ENCODE peak calls at places on chromosomes 7 and 10, in eight cellular contexts. One of them, this sample, is unnamed. For H3K4me1 and H3K27me3, the result is how much of the 10 kb centered on the place peaks cover.

GRCh38 chr7:30460246-30460633 is 18.3 kb downstream of the NOD1 start:
- DNase-seq in fibroblast of lung: no peak
- DNase-seq in pancreas: no peak
- DNase-seq in upper lobe of right lung: no peak
- DNase-seq in left ventricle myocardium inferior: no peak
- DNase-seq in astrocyte: no peak
- DNase-seq in foreskin keratinocyte: no peak
- DNase-seq in heart left ventricle: no peak
- DNase-seq in this sample: no peak

GRCh38 chr10:69974551-69975155 is 78.0 kb upstream of the MACROH2A2 start:
- DNase-seq in fibroblast of lung: peak
- DNase-seq in pancreas: no peak
- DNase-seq in upper lobe of right lung: no peak
- DNase-seq in left ventricle myocardium inferior: no peak
- DNase-seq in astrocyte: peak
- DNase-seq in foreskin keratinocyte: no peak
- DNase-seq in heart left ventricle: no peak
- DNase-seq in this sample: no peak

GRCh38 chr10:11684717-11685645 is 57.2 kb upstream of the ECHDC3 start:
- DNase-seq in fibroblast of lung: peak
- DNase-seq in pancreas: no peak
- DNase-seq in upper lobe of right lung: peak
- DNase-seq in left ventricle myocardium inferior: peak
- DNase-seq in astrocyte: peak
- DNase-seq in foreskin keratinocyte: peak
- DNase-seq in heart left ventricle: peak
- DNase-seq in this sample: peak

GRCh38 chr7:108367946-108368345 is 88.3 kb downstream of the NRCAM start:
- DNase-seq in fibroblast of lung: no peak
- DNase-seq in pancreas: no peak
- DNase-seq in upper lobe of right lung: no peak
- DNase-seq in left ventricle myocardium inferior: no peak
- DNase-seq in astrocyte: no peak
- DNase-seq in foreskin keratinocyte: no peak
- DNase-seq in heart left ventricle: no peak
- DNase-seq in this sample: no peak

GRCh38 chr7:102101926-102102325 is 184.7 kb upstream of the SH2B2 start:
- DNase-seq in fibroblast of lung: no peak
- DNase-seq in pancreas: no peak
- DNase-seq in upper lobe of right lung: no peak
- DNase-seq in left ventricle myocardium inferior: no peak
- DNase-seq in astrocyte: no peak
- DNase-seq in foreskin keratinocyte: no peak
- DNase-seq in heart left ventricle: no peak
- DNase-seq in this sample: no peak

GRCh38 chr10:6530211-6530840 is 49.8 kb downstream of the PRKCQ start:
- DNase-seq in fibroblast of lung: no peak
- DNase-seq in pancreas: no peak
- DNase-seq in upper lobe of right lung: no peak
- DNase-seq in left ventricle myocardium inferior: no peak
- DNase-seq in astrocyte: no peak
- DNase-seq in foreskin keratinocyte: no peak
- DNase-seq in heart left ventricle: no peak
- DNase-seq in this sample: no peak

GRCh38 chr7:64463636-64464375 is 99.1 kb downstream of the ZNF680 start:
- DNase-seq in fibroblast of lung: peak
- DNase-seq in pancreas: peak
- DNase-seq in upper lobe of right lung: no peak
- DNase-seq in left ventricle myocardium inferior: peak
- DNase-seq in astrocyte: peak
- DNase-seq in foreskin keratinocyte: peak
- DNase-seq in heart left ventricle: peak
- DNase-seq in this sample: peak

GRCh38 chr10:132869621-132870020 is 72.7 kb downstream of the CFAP46 start:
- DNase-seq in fibroblast of lung: no peak
- DNase-seq in pancreas: peak
- DNase-seq in upper lobe of right lung: peak
- DNase-seq in left ventricle myocardium inferior: no peak
- DNase-seq in astrocyte: no peak
- DNase-seq in foreskin keratinocyte: no peak
- DNase-seq in heart left ventricle: peak
- DNase-seq in this sample: peak

GRCh38 chr10:14749051-14749809 is 25.5 kb downstream of the FAM107B start:
- DNase-seq in fibroblast of lung: no peak
- DNase-seq in pancreas: peak
- DNase-seq in upper lobe of right lung: no peak
- DNase-seq in left ventricle myocardium inferior: no peak
- DNase-seq in astrocyte: no peak
- DNase-seq in foreskin keratinocyte: no peak
- DNase-seq in heart left ventricle: peak
- DNase-seq in this sample: no peak

GRCh38 chr10:49008505-49009202 is 69.0 kb upstream of the LRRC18 start:
- DNase-seq in fibroblast of lung: no peak
- DNase-seq in pancreas: no peak
- DNase-seq in upper lobe of right lung: peak
- DNase-seq in left ventricle myocardium inferior: no peak
- DNase-seq in astrocyte: no peak
- DNase-seq in foreskin keratinocyte: no peak
- DNase-seq in heart left ventricle: peak
- DNase-seq in this sample: no peak

GRCh38 chr7:887488-887820 is 11.1 kb downstream of the GET4 start:
- DNase-seq in fibroblast of lung: no peak
- DNase-seq in pancreas: peak
- DNase-seq in upper lobe of right lung: no peak
- DNase-seq in left ventricle myocardium inferior: peak
- DNase-seq in astrocyte: no peak
- DNase-seq in foreskin keratinocyte: no peak
- DNase-seq in heart left ventricle: peak
- DNase-seq in this sample: peak

GRCh38 chr7:823639-824038 is 8.6 kb upstream of the SUN1 start:
- DNase-seq in fibroblast of lung: no peak
- DNase-seq in pancreas: peak
- DNase-seq in upper lobe of right lung: no peak
- DNase-seq in left ventricle myocardium inferior: no peak
- DNase-seq in astrocyte: no peak
- DNase-seq in foreskin keratinocyte: no peak
- DNase-seq in heart left ventricle: peak
- DNase-seq in this sample: peak

GRCh38 chr7:22333680-22334141 is 23.2 kb downstream of the RAPGEF5 start:
- DNase-seq in fibroblast of lung: no peak
- DNase-seq in pancreas: peak
- DNase-seq in upper lobe of right lung: no peak
- DNase-seq in left ventricle myocardium inferior: no peak
- DNase-seq in astrocyte: no peak
- DNase-seq in foreskin keratinocyte: no peak
- DNase-seq in heart left ventricle: no peak
- DNase-seq in this sample: no peak

GRCh38 chr7:112160771-112161150 is 45.4 kb downstream of the DOCK4 start:
- DNase-seq in fibroblast of lung: no peak
- DNase-seq in pancreas: no peak
- DNase-seq in upper lobe of right lung: no peak
- DNase-seq in left ventricle myocardium inferior: no peak
- DNase-seq in astrocyte: no peak
- DNase-seq in foreskin keratinocyte: no peak
- DNase-seq in heart left ventricle: no peak
- DNase-seq in this sample: no peak

GRCh38 chr7:22578048-22578770 is 78.2 kb upstream of the STEAP1B start:
- DNase-seq in fibroblast of lung: peak
- DNase-seq in pancreas: no peak
- DNase-seq in upper lobe of right lung: no peak
- DNase-seq in left ventricle myocardium inferior: no peak
- DNase-seq in astrocyte: peak
- DNase-seq in foreskin keratinocyte: peak
- DNase-seq in heart left ventricle: no peak
- DNase-seq in this sample: no peak

GRCh38 chr10:24249829-24250415 is 41.0 kb downstream of the KIAA1217 start:
- DNase-seq in fibroblast of lung: peak
- DNase-seq in pancreas: no peak
- DNase-seq in upper lobe of right lung: no peak
- DNase-seq in left ventricle myocardium inferior: no peak
- DNase-seq in astrocyte: peak
- DNase-seq in foreskin keratinocyte: peak
- DNase-seq in heart left ventricle: no peak
- DNase-seq in this sample: no peak

GRCh38 chr7:73382938-73383503 is 50.6 kb upstream of the FZD9 start:
- DNase-seq in fibroblast of lung: no peak
- DNase-seq in pancreas: peak
- DNase-seq in upper lobe of right lung: no peak
- DNase-seq in left ventricle myocardium inferior: no peak
- DNase-seq in astrocyte: no peak
- DNase-seq in foreskin keratinocyte: no peak
- DNase-seq in heart left ventricle: no peak
- DNase-seq in this sample: no peak

GRCh38 chr10:111076191-111076681 is 593 bp upstream of the ADRA2A start:
- DNase-seq in fibroblast of lung: peak
- DNase-seq in pancreas: peak
- DNase-seq in upper lobe of right lung: peak
- DNase-seq in left ventricle myocardium inferior: peak
- DNase-seq in astrocyte: peak
- DNase-seq in foreskin keratinocyte: peak
- DNase-seq in heart left ventricle: peak
- DNase-seq in this sample: peak

GRCh38 chr7:140342732-140343514 is 55.4 kb downstream of the SLC37A3 start:
- DNase-seq in fibroblast of lung: peak
- DNase-seq in pancreas: no peak
- DNase-seq in upper lobe of right lung: no peak
- DNase-seq in left ventricle myocardium inferior: peak
- DNase-seq in astrocyte: peak
- DNase-seq in foreskin keratinocyte: no peak
- DNase-seq in heart left ventricle: peak
- DNase-seq in this sample: no peak

GRCh38 chr10:725786-726185 is 36.3 kb upstream of the DIP2C start:
- DNase-seq in fibroblast of lung: no peak
- DNase-seq in pancreas: no peak
- DNase-seq in upper lobe of right lung: no peak
- DNase-seq in left ventricle myocardium inferior: no peak
- DNase-seq in astrocyte: no peak
- DNase-seq in foreskin keratinocyte: no peak
- DNase-seq in heart left ventricle: no peak
- DNase-seq in this sample: no peak

GRCh38 chr10:86229378-86229777 is 137.2 kb downstream of the GRID1 start:
- DNase-seq in fibroblast of lung: peak
- DNase-seq in pancreas: no peak
- DNase-seq in upper lobe of right lung: no peak
- DNase-seq in left ventricle myocardium inferior: no peak
- DNase-seq in astrocyte: peak
- DNase-seq in foreskin keratinocyte: no peak
- DNase-seq in heart left ventricle: no peak
- DNase-seq in this sample: no peak

GRCh38 chr7:101784275-101785127 is 32.9 kb upstream of the CUX1 start:
- DNase-seq in fibroblast of lung: no peak
- DNase-seq in pancreas: no peak
- DNase-seq in upper lobe of right lung: no peak
- DNase-seq in left ventricle myocardium inferior: no peak
- DNase-seq in astrocyte: no peak
- DNase-seq in foreskin keratinocyte: no peak
- DNase-seq in heart left ventricle: no peak
- DNase-seq in this sample: no peak

DNA sequence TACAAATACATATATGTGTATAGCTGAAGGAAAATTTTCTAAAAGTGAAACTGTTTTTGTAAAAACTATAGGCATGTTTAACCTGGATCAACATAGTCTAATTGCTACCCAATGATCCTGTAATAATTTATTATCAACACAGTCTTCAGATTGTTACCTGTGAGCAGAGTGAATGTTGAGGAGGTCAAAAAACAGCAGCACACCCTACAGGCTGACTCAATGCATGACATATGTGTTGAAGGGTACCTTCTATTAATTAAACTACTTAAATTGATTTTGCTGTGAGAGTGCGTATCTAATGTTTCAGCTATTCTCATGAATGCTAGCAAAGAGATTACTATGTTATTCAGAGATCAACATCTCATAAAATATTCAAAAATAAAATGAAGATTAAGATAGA is 411.4 kb downstream of the TNS3 start:
- DNase-seq in fibroblast of lung: no peak
- DNase-seq in pancreas: no peak
- DNase-seq in upper lobe of right lung: no peak
- DNase-seq in left ventricle myocardium inferior: no peak
- DNase-seq in astrocyte: no peak
- DNase-seq in foreskin keratinocyte: no peak
- DNase-seq in heart left ventricle: no peak
- DNase-seq in this sample: no peak
- TF ChIP-seq CTCF in fibroblast of lung: peak
- TF ChIP-seq CTCF in pancreas: no peak
- TF ChIP-seq CTCF in upper lobe of right lung: peak
- TF ChIP-seq CTCF in left ventricle myocardium inferior: peak
- TF ChIP-seq CTCF in astrocyte: peak
- TF ChIP-seq CTCF in foreskin keratinocyte: peak
- TF ChIP-seq CTCF in heart left ventricle: no peak
- TF ChIP-seq CTCF in this sample: no peak

GRCh38 chr7:159196584-159196983 is 51.9 kb upstream of the VIPR2 start:
- DNase-seq in fibroblast of lung: no peak
- DNase-seq in pancreas: no peak
- DNase-seq in upper lobe of right lung: no peak
- DNase-seq in left ventricle myocardium inferior: no peak
- DNase-seq in astrocyte: no peak
- DNase-seq in foreskin keratinocyte: no peak
- DNase-seq in heart left ventricle: no peak
- DNase-seq in this sample: no peak
- H3K4me1 ChIP-seq in fibroblast of lung: under half
- H3K4me1 ChIP-seq in pancreas: under half
- H3K4me1 ChIP-seq in upper lobe of right lung: under half
- H3K4me1 ChIP-seq in left ventricle myocardium inferior: under half
- H3K4me1 ChIP-seq in astrocyte: under half
- H3K4me1 ChIP-seq in foreskin keratinocyte: under half
- H3K4me1 ChIP-seq in heart left ventricle: under half
- H3K4me1 ChIP-seq in this sample: under half

GRCh38 chr10:100736809-100737358 is 8.5 kb upstream of the PAX2 start:
- DNase-seq in fibroblast of lung: no peak
- DNase-seq in pancreas: no peak
- DNase-seq in upper lobe of right lung: no peak
- DNase-seq in left ventricle myocardium inferior: no peak
- DNase-seq in astrocyte: no peak
- DNase-seq in foreskin keratinocyte: no peak
- DNase-seq in heart left ventricle: no peak
- DNase-seq in this sample: no peak
- H3K27me3 ChIP-seq in fibroblast of lung: half or more
- H3K27me3 ChIP-seq in pancreas: under half
- H3K27me3 ChIP-seq in upper lobe of right lung: half or more
- H3K27me3 ChIP-seq in left ventricle myocardium inferior: half or more
- H3K27me3 ChIP-seq in astrocyte: half or more
- H3K27me3 ChIP-seq in foreskin keratinocyte: half or more
- H3K27me3 ChIP-seq in heart left ventricle: half or more
- H3K27me3 ChIP-seq in this sample: half or more

DNA sequence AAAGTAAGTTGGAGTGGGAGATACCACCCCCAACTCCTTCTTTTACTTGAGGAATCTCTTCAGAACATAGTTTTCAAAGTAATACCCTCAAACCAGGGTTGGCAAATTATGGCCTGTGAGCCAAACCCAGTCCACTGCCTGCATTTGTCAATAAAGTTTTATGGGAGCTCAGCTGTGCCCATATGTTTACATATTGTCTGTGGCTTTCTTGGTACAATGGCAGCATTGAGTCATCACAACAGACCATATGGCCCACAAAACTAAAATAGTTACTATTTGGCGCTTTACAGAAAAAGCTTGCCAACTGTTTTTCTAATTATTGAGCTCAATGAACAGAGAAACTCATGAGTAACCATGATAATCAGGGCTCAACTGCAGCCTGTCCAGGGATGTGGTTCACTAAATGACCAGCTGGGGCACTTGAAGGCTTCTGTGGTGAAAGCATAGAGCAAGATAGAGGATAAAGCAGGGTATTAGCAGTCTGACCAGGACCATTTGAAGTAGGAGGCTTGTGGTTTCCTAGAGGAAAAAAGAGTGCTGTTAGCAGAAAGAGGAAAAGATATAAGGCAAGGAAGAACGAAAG is 196.0 kb upstream of the GRB10 start:
- DNase-seq in fibroblast of lung: peak
- DNase-seq in pancreas: no peak
- DNase-seq in upper lobe of right lung: no peak
- DNase-seq in left ventricle myocardium inferior: no peak
- DNase-seq in astrocyte: peak
- DNase-seq in foreskin keratinocyte: no peak
- DNase-seq in heart left ventricle: no peak
- DNase-seq in this sample: no peak
- TF ChIP-seq CTCF in fibroblast of lung: no peak
- TF ChIP-seq CTCF in pancreas: no peak
- TF ChIP-seq CTCF in upper lobe of right lung: no peak
- TF ChIP-seq CTCF in left ventricle myocardium inferior: no peak
- TF ChIP-seq CTCF in astrocyte: peak
- TF ChIP-seq CTCF in foreskin keratinocyte: no peak
- TF ChIP-seq CTCF in heart left ventricle: no peak
- TF ChIP-seq CTCF in this sample: no peak

This sample was measured in left lung.